ENCODE peak calls at places on chromosomes 7 and 10, in five cellular contexts. One of them, this sample, is unnamed.

GRCh38 chr10:61845196-61845949 is 56.1 kb upstream of the ARID5B start:
- DNase-seq in hepatocyte: no peak
- DNase-seq in pancreas: no peak
- DNase-seq in heart left ventricle: no peak
- DNase-seq in neural progenitor cell: no peak
- DNase-seq in this sample: no peak

GRCh38 chr10:122122493-122122892 is 133.5 kb downstream of the TACC2 start:
- DNase-seq in hepatocyte: no peak
- DNase-seq in pancreas: no peak
- DNase-seq in heart left ventricle: no peak
- DNase-seq in neural progenitor cell: no peak
- DNase-seq in this sample: no peak

GRCh38 chr10:15351099-15351820 is 19.8 kb downstream of the FAM171A1 start:
- DNase-seq in pancreas: no peak
- DNase-seq in hepatocyte: no peak
- DNase-seq in neural progenitor cell: no peak
- DNase-seq in heart left ventricle: no peak
- DNase-seq in this sample: no peak

GRCh38 chr7:76425156-76425555 is 406 bp downstream of the ZP3 start:
- DNase-seq in heart left ventricle: no peak
- DNase-seq in pancreas: peak
- DNase-seq in hepatocyte: no peak
- DNase-seq in neural progenitor cell: no peak
- DNase-seq in this sample: no peak

GRCh38 chr10:128536259-128536658 is 410.0 kb upstream of the MKI67 start:
- DNase-seq in hepatocyte: no peak
- DNase-seq in pancreas: no peak
- DNase-seq in neural progenitor cell: no peak
- DNase-seq in heart left ventricle: no peak
- DNase-seq in this sample: no peak

GRCh38 chr10:58587676-58588075 is 75.0 kb downstream of the BICC1 start:
- DNase-seq in pancreas: no peak
- DNase-seq in neural progenitor cell: no peak
- DNase-seq in hepatocyte: no peak
- DNase-seq in heart left ventricle: no peak
- DNase-seq in this sample: no peak

GRCh38 chr7:101608772-101609713 is 20.1 kb downstream of the MYL10 start:
- DNase-seq in pancreas: peak
- DNase-seq in hepatocyte: peak
- DNase-seq in neural progenitor cell: no peak
- DNase-seq in heart left ventricle: peak
- DNase-seq in this sample: no peak

GRCh38 chr10:43225787-43226153 is 41.1 kb downstream of the RASGEF1A start:
- DNase-seq in heart left ventricle: peak
- DNase-seq in pancreas: peak
- DNase-seq in neural progenitor cell: no peak
- DNase-seq in hepatocyte: no peak
- DNase-seq in this sample: no peak

GRCh38 chr10:79249156-79250121 is 97.8 kb upstream of the PPIF start:
- DNase-seq in pancreas: no peak
- DNase-seq in neural progenitor cell: no peak
- DNase-seq in hepatocyte: no peak
- DNase-seq in heart left ventricle: no peak
- DNase-seq in this sample: no peak

GRCh38 chr10:46096426-46096825 is 50.4 kb upstream of the MSMB start:
- DNase-seq in heart left ventricle: no peak
- DNase-seq in pancreas: no peak
- DNase-seq in neural progenitor cell: no peak
- DNase-seq in hepatocyte: no peak
- DNase-seq in this sample: no peak

GRCh38 chr7:141974831-141975230 is 1.3 kb upstream of the TAS2R38 start:
- DNase-seq in hepatocyte: peak
- DNase-seq in neural progenitor cell: peak
- DNase-seq in heart left ventricle: no peak
- DNase-seq in pancreas: no peak
- DNase-seq in this sample: no peak

GRCh38 chr7:98281757-98282652 is 519 bp downstream of the BRI3 start:
- DNase-seq in hepatocyte: peak
- DNase-seq in pancreas: peak
- DNase-seq in neural progenitor cell: peak
- DNase-seq in heart left ventricle: peak
- DNase-seq in this sample: no peak

GRCh38 chr10:95820363-95820762 is 64.4 kb downstream of the ENTPD1 start:
- DNase-seq in pancreas: no peak
- DNase-seq in heart left ventricle: no peak
- DNase-seq in hepatocyte: no peak
- DNase-seq in neural progenitor cell: no peak
- DNase-seq in this sample: no peak

GRCh38 chr10:95815701-95816100 is 59.7 kb downstream of the ENTPD1 start:
- DNase-seq in neural progenitor cell: no peak
- DNase-seq in pancreas: no peak
- DNase-seq in heart left ventricle: no peak
- DNase-seq in hepatocyte: no peak
- DNase-seq in this sample: no peak

GRCh38 chr10:95819620-95820329 is 63.8 kb downstream of the ENTPD1 start:
- DNase-seq in pancreas: no peak
- DNase-seq in neural progenitor cell: no peak
- DNase-seq in heart left ventricle: no peak
- DNase-seq in hepatocyte: no peak
- DNase-seq in this sample: no peak

GRCh38 chr10:95818010-95818409 is 62.0 kb downstream of the ENTPD1 start:
- DNase-seq in hepatocyte: no peak
- DNase-seq in heart left ventricle: no peak
- DNase-seq in neural progenitor cell: no peak
- DNase-seq in pancreas: no peak
- DNase-seq in this sample: no peak

DNA sequence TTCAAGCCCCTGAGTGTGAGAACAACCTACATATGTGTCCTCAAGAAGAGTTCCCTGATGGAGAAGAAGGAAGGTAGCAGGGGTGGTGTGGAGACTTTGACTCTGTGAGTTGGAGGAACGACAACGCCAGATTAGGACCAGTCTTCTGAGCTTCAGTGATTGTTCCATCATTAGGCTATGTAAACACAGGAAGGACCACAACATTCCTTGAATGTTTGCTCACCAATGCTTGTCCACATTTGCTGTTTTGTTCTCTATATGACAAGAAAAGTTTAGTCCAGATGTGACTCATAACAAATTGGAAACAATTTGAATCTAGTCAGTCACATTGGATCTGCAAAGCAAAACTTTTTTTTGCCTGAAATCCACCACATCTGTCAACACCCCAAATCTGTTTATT is 62.7 kb downstream of the ENTPD1 start:
- DNase-seq in hepatocyte: no peak
- DNase-seq in pancreas: no peak
- DNase-seq in heart left ventricle: no peak
- DNase-seq in neural progenitor cell: no peak
- DNase-seq in this sample: no peak
- H3K27ac ChIP-seq in hepatocyte: no peak
- H3K27ac ChIP-seq in pancreas: no peak
- H3K27ac ChIP-seq in heart left ventricle: no peak
- H3K27ac ChIP-seq in neural progenitor cell: no peak
- H3K27ac ChIP-seq in this sample: no peak

GRCh38 chr7:71506822-71507221 is 374.9 kb downstream of the GALNT17 start:
- DNase-seq in pancreas: no peak
- DNase-seq in heart left ventricle: no peak
- DNase-seq in neural progenitor cell: no peak
- DNase-seq in hepatocyte: no peak
- DNase-seq in this sample: no peak

GRCh38 chr7:71507665-71508064 is 375.7 kb downstream of the GALNT17 start:
- DNase-seq in heart left ventricle: no peak
- DNase-seq in pancreas: no peak
- DNase-seq in hepatocyte: no peak
- DNase-seq in neural progenitor cell: peak
- DNase-seq in this sample: no peak

GRCh38 chr7:71511361-71511807 is 379.4 kb downstream of the GALNT17 start:
- DNase-seq in hepatocyte: no peak
- DNase-seq in pancreas: no peak
- DNase-seq in heart left ventricle: no peak
- DNase-seq in neural progenitor cell: peak
- DNase-seq in this sample: no peak

GRCh38 chr7:71504697-71505441 is 372.9 kb downstream of the GALNT17 start:
- DNase-seq in heart left ventricle: no peak
- DNase-seq in hepatocyte: no peak
- DNase-seq in pancreas: no peak
- DNase-seq in neural progenitor cell: peak
- DNase-seq in this sample: no peak

DNA sequence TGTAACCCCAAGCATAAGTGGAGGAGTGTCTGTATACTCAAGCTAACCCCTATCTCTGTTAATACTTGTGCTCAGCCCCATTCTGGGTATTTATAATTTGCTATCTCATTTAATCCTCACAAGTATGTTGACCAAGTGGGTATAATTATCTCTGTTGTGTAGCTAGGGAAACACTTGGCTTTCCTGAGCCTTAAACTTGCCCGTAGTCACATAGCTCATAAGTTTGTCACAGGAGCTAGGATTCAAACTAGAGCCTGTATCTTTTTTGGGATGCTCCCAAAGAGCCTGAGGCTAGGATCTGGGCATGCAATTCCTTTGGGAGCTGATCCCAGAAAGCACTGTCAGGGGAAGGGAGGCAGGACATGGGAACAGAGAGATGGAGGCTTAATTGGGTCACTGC is 377.4 kb downstream of the GALNT17 start:
- DNase-seq in heart left ventricle: no peak
- DNase-seq in hepatocyte: no peak
- DNase-seq in pancreas: no peak
- DNase-seq in neural progenitor cell: no peak
- DNase-seq in this sample: no peak
- H3K27ac ChIP-seq in heart left ventricle: no peak
- H3K27ac ChIP-seq in hepatocyte: no peak
- H3K27ac ChIP-seq in pancreas: no peak
- H3K27ac ChIP-seq in neural progenitor cell: no peak
- H3K27ac ChIP-seq in this sample: no peak

GRCh38 chr10:71625445-71626175 is 94.0 kb downstream of the C10orf105 start:
- DNase-seq in heart left ventricle: no peak
- DNase-seq in hepatocyte: no peak
- DNase-seq in pancreas: no peak
- DNase-seq in neural progenitor cell: peak
- DNase-seq in this sample: no peak
- H3K27ac ChIP-seq in heart left ventricle: no peak
- H3K27ac ChIP-seq in hepatocyte: no peak
- H3K27ac ChIP-seq in pancreas: no peak
- H3K27ac ChIP-seq in neural progenitor cell: no peak
- H3K27ac ChIP-seq in this sample: no peak

GRCh38 chr7:139230774-139231512 is at the start of gene UBN2:
- DNase-seq in heart left ventricle: peak
- DNase-seq in pancreas: peak
- DNase-seq in hepatocyte: peak
- DNase-seq in neural progenitor cell: peak
- DNase-seq in this sample: peak

GRCh38 chr7:139232377-139232717 is 1.3 kb downstream of the UBN2 start:
- DNase-seq in neural progenitor cell: no peak
- DNase-seq in heart left ventricle: no peak
- DNase-seq in hepatocyte: no peak
- DNase-seq in pancreas: no peak
- DNase-seq in this sample: peak

GRCh38 chr7:139231513-139232376 is 708 bp downstream of the UBN2 start:
- DNase-seq in hepatocyte: peak
- DNase-seq in pancreas: peak
- DNase-seq in heart left ventricle: peak
- DNase-seq in neural progenitor cell: peak
- DNase-seq in this sample: peak

GRCh38 chr7:139230484-139230773 is 608 bp upstream of the UBN2 start:
- DNase-seq in hepatocyte: no peak
- DNase-seq in pancreas: no peak
- DNase-seq in neural progenitor cell: no peak
- DNase-seq in heart left ventricle: no peak
- DNase-seq in this sample: no peak

GRCh38 chr7:139230078-139230477 is 959 bp upstream of the UBN2 start:
- DNase-seq in pancreas: no peak
- DNase-seq in neural progenitor cell: no peak
- DNase-seq in heart left ventricle: no peak
- DNase-seq in hepatocyte: peak
- DNase-seq in this sample: no peak
- H3K27ac ChIP-seq in pancreas: peak
- H3K27ac ChIP-seq in neural progenitor cell: no peak
- H3K27ac ChIP-seq in heart left ventricle: peak
- H3K27ac ChIP-seq in hepatocyte: peak
- H3K27ac ChIP-seq in this sample: no peak

GRCh38 chr7:2402687-2403013 is 761 bp upstream of the CHST12 start:
- DNase-seq in hepatocyte: no peak
- DNase-seq in neural progenitor cell: no peak
- DNase-seq in pancreas: no peak
- DNase-seq in heart left ventricle: no peak
- DNase-seq in this sample: no peak
- H3K27ac ChIP-seq in hepatocyte: peak
- H3K27ac ChIP-seq in neural progenitor cell: no peak
- H3K27ac ChIP-seq in pancreas: no peak
- H3K27ac ChIP-seq in heart left ventricle: peak
- H3K27ac ChIP-seq in this sample: no peak

GRCh38 chr10:52440612-52441285 is 126.7 kb downstream of the DKK1 start:
- DNase-seq in neural progenitor cell: peak
- DNase-seq in pancreas: no peak
- DNase-seq in hepatocyte: no peak
- DNase-seq in heart left ventricle: no peak
- DNase-seq in this sample: no peak

GRCh38 chr10:52437205-52437646 is 123.1 kb downstream of the DKK1 start:
- DNase-seq in heart left ventricle: no peak
- DNase-seq in pancreas: no peak
- DNase-seq in hepatocyte: no peak
- DNase-seq in neural progenitor cell: no peak
- DNase-seq in this sample: no peak

GRCh38 chr10:52434734-52435133 is 120.7 kb downstream of the DKK1 start:
- DNase-seq in heart left ventricle: no peak
- DNase-seq in pancreas: no peak
- DNase-seq in hepatocyte: no peak
- DNase-seq in neural progenitor cell: no peak
- DNase-seq in this sample: no peak

GRCh38 chr10:52436664-52437063 is 122.6 kb downstream of the DKK1 start:
- DNase-seq in neural progenitor cell: no peak
- DNase-seq in heart left ventricle: no peak
- DNase-seq in hepatocyte: no peak
- DNase-seq in pancreas: no peak
- DNase-seq in this sample: no peak

DNA sequence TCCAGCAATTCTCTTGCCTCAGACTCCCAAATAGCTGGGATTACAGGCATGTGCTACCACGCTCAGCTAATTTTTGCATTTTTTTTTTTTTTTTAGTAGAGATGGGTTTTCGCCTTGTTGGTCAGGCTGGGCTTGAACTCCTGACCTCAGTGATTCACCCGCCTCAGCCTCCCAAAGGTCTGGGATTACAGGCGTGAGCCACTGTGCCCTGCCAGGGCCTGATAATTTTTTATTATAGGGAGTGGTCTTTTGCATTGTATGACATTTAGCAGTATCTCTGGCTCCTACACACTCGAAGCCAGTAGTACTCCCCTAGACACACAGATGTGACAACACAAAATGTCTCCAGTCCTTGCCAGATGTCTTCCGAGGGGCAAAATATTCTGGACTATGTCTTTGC is 124.0 kb downstream of the DKK1 start:
- DNase-seq in hepatocyte: no peak
- DNase-seq in neural progenitor cell: no peak
- DNase-seq in pancreas: no peak
- DNase-seq in heart left ventricle: no peak
- DNase-seq in this sample: no peak
- H3K27ac ChIP-seq in hepatocyte: no peak
- H3K27ac ChIP-seq in neural progenitor cell: no peak
- H3K27ac ChIP-seq in pancreas: no peak
- H3K27ac ChIP-seq in heart left ventricle: no peak
- H3K27ac ChIP-seq in this sample: no peak

This sample was measured in CD4-positive, alpha-beta T cell.